ENCODE peak calls at places on chromosomes 3 and 15, in eight cellular contexts. N, B, V, O, Y, J, G and K are unnamed samples.

GRCh38 chr3:45782381-45782780 is 14.0 kb downstream of the SLC6A20 start:
- DNase-seq in N (no peak), B (no peak), V (no peak), O (no peak), Y (no peak), J (no peak), G (no peak), K (no peak)

GRCh38 chr3:138459619-138460535 is 25.5 kb downstream of the ESYT3 start:
- DNase-seq in N (no peak), B (no peak), V (no peak), O (no peak), Y (no peak), J (no peak), G (no peak), K (peak; percentile 47)

GRCh38 chr3:171177056-171177455 is 150.5 kb upstream of the SLC2A2 start:
- DNase-seq in N (no peak), B (no peak), V (no peak), O (no peak), Y (no peak), J (no peak), G (no peak), K (peak; percentile 73)

GRCh38 chr15:51338496-51338895 is at the start of gene CYP19A1:
- DNase-seq in N (no peak), B (no peak), V (no peak), O (no peak), Y (no peak), J (no peak), G (no peak), K (no peak)

GRCh38 chr15:98075441-98075840 is 114.9 kb downstream of the ARRDC4 start:
- DNase-seq in N (no peak), B (no peak), V (no peak), O (peak; percentile 67), Y (no peak), J (no peak), G (no peak), K (no peak)

GRCh38 chr15:45114076-45114750 is at the start of the genes DUOX2 and DUOXA2:
- DNase-seq in N (no peak), B (no peak), V (no peak), O (no peak), Y (no peak), J (peak; percentile 54), G (peak; percentile 48), K (no peak)

GRCh38 chr3:52532838-52533622 is 627 bp downstream of the NT5DC2 start:
- DNase-seq in N (peak; percentile 38), B (peak; percentile 46), V (no peak), O (no peak), Y (peak; percentile 47), J (peak; percentile 66), G (peak; percentile 79), K (no peak)

GRCh38 chr3:146770881-146771280 is 165.7 kb upstream of the PLSCR5 start:
- DNase-seq in N (no peak), B (no peak), V (no peak), O (no peak), Y (no peak), J (no peak), G (no peak), K (no peak)

GRCh38 chr3:162765524-162765923 is 1268.9 kb downstream of the OTOL1 start:
- DNase-seq in N (no peak), B (no peak), V (no peak), O (no peak), Y (no peak), J (no peak), G (no peak), K (no peak)

GRCh38 chr3:13866406-13866965 is 13.4 kb downstream of the WNT7A start:
- DNase-seq in N (peak; percentile 55), B (no peak), V (no peak), O (no peak), Y (no peak), J (no peak), G (no peak), K (no peak)

GRCh38 chr3:6861989-6862879 is 1.3 kb downstream of the GRM7 start:
- DNase-seq in N (no peak), B (no peak), V (no peak), O (no peak), Y (no peak), J (peak; percentile 61), G (peak; percentile 40), K (no peak)

GRCh38 chr3:64291956-64292355 is 66.7 kb upstream of the PRICKLE2 start:
- DNase-seq in N (no peak), B (no peak), V (peak; percentile 97), O (no peak), Y (no peak), J (no peak), G (no peak), K (no peak)

GRCh38 chr3:15500107-15500724 is 21.3 kb downstream of the COLQ start:
- DNase-seq in N (no peak), B (no peak), V (peak; percentile 42), O (no peak), Y (no peak), J (no peak), G (no peak), K (no peak)

GRCh38 chr15:96336643-96337353 is 6.3 kb downstream of the NR2F2 start:
- DNase-seq in N (no peak), B (no peak), V (no peak), O (no peak), Y (no peak), J (peak; percentile 80), G (peak; percentile 71), K (peak; percentile 49)

GRCh38 chr3:137642831-137643230 is 121.3 kb upstream of the SOX14 start:
- DNase-seq in N (no peak), B (no peak), V (no peak), O (no peak), Y (no peak), J (peak; percentile 32), G (peak; percentile 36), K (no peak)

GRCh38 chr3:128485283-128486156 is 7.5 kb downstream of the GATA2 start:
- DNase-seq in N (no peak), B (no peak), V (no peak), O (no peak), Y (no peak), J (no peak), G (no peak), K (no peak)

GRCh38 chr3:31695280-31696008 is 162.7 kb downstream of the STT3B start:
- DNase-seq in N (no peak), B (peak; percentile 15), V (no peak), O (no peak), Y (no peak), J (no peak), G (peak; percentile 16), K (no peak)

GRCh38 chr15:81098884-81099601 is 35.0 kb upstream of the CFAP161 start:
- DNase-seq in N (no peak), B (peak; percentile 52), V (peak; percentile 29), O (no peak), Y (peak; percentile 44), J (no peak), G (no peak), K (peak; percentile 20)

GRCh38 chr3:173902866-173903265 is 505.3 kb downstream of the NLGN1 start:
- DNase-seq in N (no peak), B (no peak), V (peak; percentile 42), O (no peak), Y (no peak), J (no peak), G (peak; percentile 23), K (no peak)

GRCh38 chr15:80804970-80805495 is 25.9 kb downstream of the CEMIP start:
- DNase-seq in N (no peak), B (no peak), V (no peak), O (peak; percentile 59), Y (no peak), J (no peak), G (no peak), K (no peak)

GRCh38 chr3:64131755-64132154 is 93.5 kb downstream of the PRICKLE2 start:
- DNase-seq in N (no peak), B (no peak), V (no peak), O (no peak), Y (no peak), J (no peak), G (no peak), K (no peak)

GRCh38 chr3:151630938-151631417 is 102.7 kb upstream of the AADACL2 start:
- DNase-seq in N (no peak), B (no peak), V (peak; percentile 43), O (peak; percentile 1), Y (no peak), J (no peak), G (no peak), K (no peak)

GRCh38 chr3:17432237-17432636 is 310.2 kb downstream of the TBC1D5 start:
- DNase-seq in N (no peak), B (no peak), V (peak; percentile 21), O (no peak), Y (no peak), J (no peak), G (no peak), K (peak; percentile 16)

GRCh38 chr15:60584355-60585023 is 105.5 kb upstream of the ICE2 start:
- DNase-seq in N (no peak), B (no peak), V (no peak), O (no peak), Y (no peak), J (no peak), G (no peak), K (no peak)

GRCh38 chr15:41502787-41503668 is 9.4 kb downstream of the ITPKA start:
- DNase-seq in N (no peak), B (no peak), V (no peak), O (no peak), Y (no peak), J (no peak), G (peak; percentile 75), K (no peak)

GRCh38 chr3:28575100-28575747 is 226.6 kb upstream of the AZI2 start:
- DNase-seq in N (no peak), B (peak; percentile 37), V (no peak), O (no peak), Y (peak; percentile 25), J (peak; percentile 81), G (peak; percentile 74), K (no peak)

GRCh38 chr15:85704021-85704420 is 90.7 kb downstream of the KLHL25 start:
- DNase-seq in N (no peak), B (no peak), V (no peak), O (no peak), Y (no peak), J (no peak), G (no peak), K (no peak)

GRCh38 chr3:106006001-106006400 is 137.2 kb upstream of the CBLB start:
- DNase-seq in N (no peak), B (no peak), V (peak; percentile 87), O (peak; percentile 98), Y (no peak), J (no peak), G (no peak), K (no peak)

GRCh38 chr15:52960283-52960682 is 170.1 kb upstream of the ONECUT1 start:
- DNase-seq in N (no peak), B (no peak), V (no peak), O (no peak), Y (no peak), J (no peak), G (no peak), K (peak; percentile 1)

GRCh38 chr3:58366699-58367098 is 34.0 kb downstream of the PXK start:
- DNase-seq in N (no peak), B (no peak), V (peak; percentile 29), O (no peak), Y (no peak), J (no peak), G (no peak), K (no peak)

GRCh38 chr15:48800811-48801460 is 9.9 kb downstream of the CEP152 start:
- DNase-seq in N (no peak), B (no peak), V (peak; percentile 50), O (no peak), Y (no peak), J (peak; percentile 6), G (no peak), K (peak; percentile 21)

GRCh38 chr3:111547645-111548044 is 5.6 kb downstream of the CD96 start:
- DNase-seq in N (no peak), B (no peak), V (no peak), O (no peak), Y (no peak), J (no peak), G (no peak), K (no peak)

GRCh38 chr3:88957751-88958452 is 149.5 kb upstream of the EPHA3 start:
- DNase-seq in N (no peak), B (no peak), V (peak; percentile 81), O (peak; percentile 46), Y (no peak), J (no peak), G (no peak), K (no peak)

GRCh38 chr3:147392083-147392916 is 14.0 kb downstream of the ZIC4 start:
- DNase-seq in N (no peak), B (peak; percentile 82), V (peak; percentile 78), O (no peak), Y (no peak), J (peak; percentile 96), G (peak; percentile 94), K (peak; percentile 98)